ENCODE peak calls at places on chromosomes 7 and 10, in six cellular contexts. R, V, C, P, N and Y are unnamed samples.

GRCh38 chr10:78292987-78293865 is 259.6 kb downstream of the RPS24 start:
- DNase-seq in V (no peak), N (no peak), R (no peak), C (peak; percentile 11), P (no peak), Y (no peak)

GRCh38 chr7:136528329-136528728 is 340.1 kb upstream of the CHRM2 start:
- DNase-seq in C (no peak), N (no peak), P (peak; percentile 46), R (peak; percentile 67), V (no peak), Y (peak; percentile 61)

GRCh38 chr10:36817898-36818297 is 307.5 kb upstream of the ANKRD30A start:
- DNase-seq in R (no peak), C (no peak), P (no peak), N (no peak), V (no peak), Y (no peak)

GRCh38 chr10:124678566-124679240 is 65.5 kb downstream of the FAM53B start:
- DNase-seq in N (peak; percentile 20), R (no peak), P (no peak), V (no peak), C (no peak), Y (no peak)

GRCh38 chr10:104574470-104575213 is 66.4 kb upstream of the SORCS3 start:
- DNase-seq in R (no peak), C (no peak), P (no peak), N (no peak), V (peak; percentile 37), Y (no peak)

GRCh38 chr7:140673063-140673769 is 471 bp downstream of the ADCK2 start:
- DNase-seq in V (no peak), P (no peak), C (peak; percentile 82), R (no peak), N (peak; percentile 80), Y (peak; percentile 13)

GRCh38 chr7:74057216-74057925 is 26.2 kb upstream of the LIMK1 start:
- DNase-seq in C (peak; percentile 33), P (no peak), V (no peak), R (no peak), N (no peak), Y (no peak)

GRCh38 chr7:101093907-101094306 is 8.6 kb downstream of the TRIM56 start:
- DNase-seq in R (peak; percentile 95), C (no peak), P (peak; percentile 53), V (no peak), N (no peak), Y (peak; percentile 76)

GRCh38 chr10:97550336-97551149 is 22.0 kb upstream of the ANKRD2 start:
- DNase-seq in P (no peak), R (no peak), N (no peak), C (peak; percentile 71), V (no peak), Y (no peak)

GRCh38 chr10:99845837-99846382 is 63.5 kb downstream of the ABCC2 start:
- DNase-seq in P (peak; percentile 93), V (peak; percentile 95), R (peak; percentile 95), C (no peak), N (peak; percentile 60), Y (peak; percentile 96)

GRCh38 chr10:102773986-102774385 is 30.2 kb downstream of the WBP1L start:
- DNase-seq in P (no peak), R (peak; percentile 39), C (no peak), N (no peak), V (no peak), Y (no peak)

GRCh38 chr7:88759216-88759955 is at the start of gene ZNF804B:
- DNase-seq in N (no peak), V (no peak), P (no peak), R (no peak), C (peak; percentile 76), Y (no peak)

GRCh38 chr7:8185907-8186306 is 76.1 kb downstream of the ICA1 start:
- DNase-seq in C (no peak), P (no peak), N (no peak), R (no peak), V (no peak), Y (no peak)

GRCh38 chr7:44535348-44536064 is 5.6 kb downstream of the NPC1L1 start:
- DNase-seq in N (no peak), P (no peak), R (no peak), C (no peak), V (no peak), Y (no peak)

GRCh38 chr7:121901026-121901425 is 28.1 kb downstream of the PTPRZ1 start:
- DNase-seq in C (no peak), R (no peak), P (no peak), N (no peak), V (no peak), Y (no peak)

GRCh38 chr7:17152698-17153097 is 145.8 kb upstream of the AHR start:
- DNase-seq in V (no peak), P (no peak), R (no peak), C (no peak), N (no peak), Y (peak; percentile 70)
- H3K4me3 ChIP-seq in V (no peak overlapping the region), P (no peak overlapping the region), R (no peak overlapping the region), C (no peak overlapping the region), N (no peak overlapping the region), Y (no peak overlapping the region)

GRCh38 chr10:21506351-21506750 is 19.1 kb downstream of the SKIDA1 start:
- DNase-seq in R (no peak), C (no peak), N (no peak), V (no peak), P (no peak), Y (no peak)
- H3K4me3 ChIP-seq in R (no peak overlapping the region), C (no peak overlapping the region), N (no peak overlapping the region), V (no peak overlapping the region), P (no peak overlapping the region), Y (no peak overlapping the region)

DNA sequence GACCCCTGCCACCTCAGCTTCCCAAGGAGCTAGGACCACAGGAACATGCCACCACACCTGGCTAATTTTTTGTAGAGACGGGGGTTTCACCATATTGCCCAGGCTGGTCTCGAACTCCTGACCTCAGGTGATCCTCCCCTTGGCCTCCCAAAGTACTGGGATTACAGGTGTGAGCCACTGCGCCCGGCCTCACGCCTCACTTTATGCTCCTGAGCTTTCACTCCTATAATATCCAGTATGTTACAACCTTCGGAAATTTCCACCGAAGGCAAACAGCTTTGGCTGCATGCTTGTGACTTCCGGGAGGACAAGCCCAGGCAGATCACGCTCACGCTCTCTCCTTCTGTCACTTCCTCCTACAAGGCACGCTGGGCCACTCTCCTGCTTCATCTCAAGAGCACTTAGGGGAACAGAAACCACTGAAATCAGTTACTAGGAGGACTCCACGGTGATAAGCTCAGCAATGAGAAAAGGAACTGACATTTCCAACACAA is 4.4 kb upstream of the MAD1L1 start:
- DNase-seq in R (no peak), N (peak; percentile 88), P (no peak), V (no peak), C (no peak), Y (no peak)
- H3K4me3 ChIP-seq in R (no peak overlapping the region), N (no peak overlapping the region), P (no peak overlapping the region), V (no peak overlapping the region), C (no peak overlapping the region), Y (no peak overlapping the region)

GRCh38 chr10:63710703-63711102 is 189.5 kb downstream of the REEP3 start:
- DNase-seq in N (no peak), V (no peak), C (no peak), P (no peak), R (no peak), Y (no peak)

GRCh38 chr10:63711361-63711760 is 190.2 kb downstream of the REEP3 start:
- DNase-seq in R (peak; percentile 43), P (no peak), V (no peak), C (no peak), N (no peak), Y (peak; percentile 91)

GRCh38 chr10:63711866-63712716 is 190.9 kb downstream of the REEP3 start:
- DNase-seq in P (peak; percentile 86), V (peak; percentile 96), N (peak; percentile 93), R (peak; percentile 97), C (peak; percentile 96), Y (peak; percentile 91)

GRCh38 chr10:63713191-63714144 is 192.3 kb downstream of the REEP3 start:
- DNase-seq in C (no peak), V (no peak), N (no peak), P (no peak), R (peak; percentile 62), Y (peak; percentile 94)

DNA sequence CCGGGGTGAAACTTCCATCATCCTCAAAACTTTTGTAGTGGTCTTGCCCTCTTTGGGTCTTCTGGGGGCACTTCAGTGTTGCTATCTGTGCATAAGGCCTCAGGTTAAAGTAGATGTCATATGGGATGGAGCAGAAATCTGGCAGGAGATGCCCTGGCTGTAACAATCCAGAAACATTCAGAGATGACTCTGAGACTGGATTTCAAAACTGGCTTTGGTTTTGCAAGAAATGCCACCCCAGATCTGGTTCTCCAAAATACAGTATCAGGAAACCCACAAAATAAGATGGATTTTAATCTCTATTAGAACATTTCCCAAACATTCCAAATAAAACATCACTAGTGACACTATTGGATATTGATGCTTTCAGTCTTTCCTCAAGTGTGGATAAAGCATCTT is 191.5 kb downstream of the REEP3 start:
- DNase-seq in N (no peak), V (no peak), R (peak; percentile 40), P (no peak), C (no peak), Y (peak; percentile 43)
- H3K4me3 ChIP-seq in N (no peak overlapping the region), V (no peak overlapping the region), R (no peak overlapping the region), P (no peak overlapping the region), C (no peak overlapping the region), Y (no peak overlapping the region)

DNA sequence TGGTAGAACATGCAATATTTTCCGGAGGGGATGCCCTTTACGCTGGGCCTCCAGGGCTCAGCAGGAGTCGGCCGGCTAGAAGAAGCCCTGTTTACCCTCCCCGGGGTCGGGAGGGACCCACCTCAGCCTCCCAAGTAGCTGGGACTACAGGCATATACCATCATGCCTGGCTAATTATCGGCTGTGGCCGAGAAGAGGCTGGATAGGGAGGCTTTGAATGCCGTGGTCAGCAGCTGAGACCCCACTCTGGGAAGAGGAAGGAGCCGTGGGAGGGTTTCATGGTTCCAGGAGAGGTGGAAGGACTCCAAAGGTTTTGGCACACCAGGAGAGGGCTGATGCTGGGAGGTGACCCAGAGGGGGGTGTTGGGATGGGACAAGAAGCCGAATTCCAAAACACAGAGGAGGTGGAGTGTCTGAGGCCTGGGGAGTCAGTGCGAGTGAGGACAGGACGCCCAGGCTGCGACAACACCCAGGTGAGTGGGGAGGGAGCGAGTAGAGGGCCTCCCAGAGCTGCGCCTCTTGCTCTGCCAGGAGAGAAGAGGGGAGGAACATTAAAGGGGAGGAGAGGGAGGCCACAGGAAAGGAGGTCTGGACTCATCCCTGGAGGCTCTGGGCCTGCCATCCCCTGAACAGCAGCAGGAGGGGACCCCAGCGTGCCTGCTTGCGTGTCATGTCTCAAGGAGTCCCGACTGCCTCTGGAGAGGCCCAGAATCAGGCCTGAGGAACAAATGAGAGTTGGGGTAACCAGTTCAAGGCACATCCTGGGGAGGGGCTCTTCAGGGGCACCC is 19.6 kb downstream of the GRID2IP start:
- DNase-seq in R (no peak), N (no peak), C (no peak), P (no peak), V (no peak), Y (no peak)
- H3K4me3 ChIP-seq in R (no peak overlapping the region), N (peak overlapping the region; percentile 40), C (no peak overlapping the region), P (no peak overlapping the region), V (no peak overlapping the region), Y (no peak overlapping the region)

DNA sequence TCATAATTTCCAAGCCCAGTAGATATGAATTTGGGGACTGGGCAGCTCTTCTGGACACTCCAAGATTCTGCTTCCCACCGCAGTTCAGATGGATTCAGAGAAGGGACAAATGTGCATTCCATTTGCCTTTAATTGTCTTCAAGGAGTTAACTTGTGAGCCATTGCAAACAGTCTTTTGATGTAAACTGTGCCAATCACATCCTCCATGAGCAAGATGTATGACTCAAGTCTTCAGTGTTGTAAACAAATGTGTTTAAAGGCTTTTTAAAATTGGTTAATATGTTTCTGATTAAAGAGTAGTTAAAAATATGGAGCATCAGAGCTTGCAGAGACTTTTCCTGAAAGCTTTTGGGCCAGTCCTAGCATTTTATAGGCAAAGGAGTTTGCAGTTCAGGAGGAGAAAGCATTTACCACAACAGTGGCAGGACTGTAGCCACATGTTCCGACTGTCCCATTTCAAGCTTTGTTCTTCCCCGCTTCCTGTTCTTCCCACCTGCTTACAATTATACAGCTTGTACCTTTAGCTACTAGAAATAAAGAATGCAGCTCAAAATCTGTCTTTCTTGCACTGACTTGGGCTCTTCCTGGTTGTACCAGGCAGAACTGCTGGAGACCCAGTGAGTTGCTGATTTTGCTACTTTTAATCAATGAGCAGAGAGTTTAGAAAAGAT is 6.2 kb downstream of the SLC18A2 start:
- DNase-seq in N (no peak), P (no peak), C (no peak), V (no peak), R (peak; percentile 52), Y (no peak)
- H3K4me3 ChIP-seq in N (no peak overlapping the region), P (no peak overlapping the region), C (no peak overlapping the region), V (no peak overlapping the region), R (no peak overlapping the region), Y (no peak overlapping the region)